ENCODE peak calls at places on chromosomes 6 and 20, in four cellular contexts. B is A549, M is tibial nerve, W is esophagus squamous epithelium. U is an unnamed sample.
A peak's percentile ranks its signal among the peaks of the same experiment; 100 is the strongest.

GRCh38 chr20:62825994-62826645 is 9.3 kb downstream of the COL9A3 start:
- DNase-seq in B (no peak), M (no peak), W (no peak), U (peak; percentile 83)

GRCh38 chr6:3355011-3355357 is 96.2 kb downstream of the PSMG4 start:
- DNase-seq in B (no peak), M (no peak), W (no peak), U (no peak)

GRCh38 chr20:54416770-54417169 is 58.6 kb upstream of the DOK5 start:
- DNase-seq in B (no peak), M (no peak), W (no peak), U (no peak)

GRCh38 chr6:47413752-47414516 is 63.7 kb upstream of the CD2AP start:
- DNase-seq in B (peak; percentile 73), M (no peak), W (no peak), U (no peak)

GRCh38 chr6:134249759-134250602 is 67.9 kb downstream of the SGK1 start:
- DNase-seq in B (peak; percentile 4), M (no peak), W (no peak), U (no peak)

GRCh38 chr6:71250050-71250689 is 38.4 kb upstream of the OGFRL1 start:
- DNase-seq in B (peak; percentile 16), M (peak; percentile 25), W (no peak), U (no peak)

GRCh38 chr6:95846652-95847051 is 169.1 kb upstream of the FUT9 start:
- DNase-seq in B (no peak), M (no peak), W (no peak), U (no peak)

GRCh38 chr20:32485126-32485769 is 99.9 kb downstream of the NOL4L start:
- DNase-seq in B (peak; percentile 85), M (peak; percentile 93), W (no peak), U (no peak)

GRCh38 chr6:37158508-37158907 is 11.4 kb upstream of the PIM1 start:
- DNase-seq in B (no peak), M (no peak), W (no peak), U (no peak)

GRCh38 chr6:56757585-56757984 is 114.9 kb upstream of the DST start:
- DNase-seq in B (peak; percentile 72), M (no peak), W (no peak), U (peak; percentile 70)

GRCh38 chr6:77368660-77369313 is 94.5 kb downstream of the HTR1B start:
- DNase-seq in B (no peak), M (no peak), W (no peak), U (peak; percentile 45)

GRCh38 chr20:53579581-53580375 is 13.9 kb downstream of the ZNF217 start:
- DNase-seq in B (peak; percentile 65), M (no peak), W (no peak), U (no peak)

GRCh38 chr6:38499046-38499445 is 140.7 kb downstream of the BTBD9 start:
- DNase-seq in B (no peak), M (no peak), W (no peak), U (no peak)

GRCh38 chr20:49951160-49951559 is 15.0 kb downstream of the RNF114 start:
- DNase-seq in B (no peak), M (no peak), W (no peak), U (no peak)

GRCh38 chr6:16803294-16804006 is 42.2 kb upstream of the ATXN1 start:
- DNase-seq in B (no peak), M (no peak), W (no peak), U (no peak)

GRCh38 chr6:105077592-105078463 is 102.0 kb downstream of the POPDC3 start:
- DNase-seq in B (peak; percentile 51), M (peak; percentile 33), W (no peak), U (no peak)

GRCh38 chr6:167290786-167291622 is at the start of gene UNC93A:
- DNase-seq in B (no peak), M (no peak), W (no peak), U (no peak)

GRCh38 chr20:57829805-57830514 is 120.1 kb upstream of the PMEPA1 start:
- DNase-seq in B (no peak), M (no peak), W (no peak), U (no peak)

GRCh38 chr20:57830515-57830895 is 120.7 kb upstream of the PMEPA1 start:
- DNase-seq in B (no peak), M (no peak), W (no peak), U (no peak)

GRCh38 chr20:57831326-57831991 is 121.6 kb upstream of the PMEPA1 start:
- DNase-seq in B (no peak), M (no peak), W (no peak), U (peak; percentile 54)

GRCh38 chr20:57834306-57834863 is 124.6 kb upstream of the PMEPA1 start:
- DNase-seq in B (no peak), M (no peak), W (no peak), U (no peak)

GRCh38 chr20:57831992-57832585 is 122.3 kb upstream of the PMEPA1 start:
- DNase-seq in B (no peak), M (no peak), W (no peak), U (no peak)
- H3K9me3 ChIP-seq in B (no peaks in the 10 kb centered on the region), M (no peaks in the 10 kb centered on the region), W (no peaks in the 10 kb centered on the region), U (no peaks in the 10 kb centered on the region)

GRCh38 chr20:5657190-5657872 is 92.9 kb upstream of the SHLD1 start:
- DNase-seq in B (peak; percentile 97), M (peak; percentile 54), W (no peak), U (no peak)

GRCh38 chr20:5660346-5660745 is 89.9 kb upstream of the SHLD1 start:
- DNase-seq in B (no peak), M (no peak), W (no peak), U (no peak)

GRCh38 chr20:5656136-5656535 is 94.1 kb upstream of the SHLD1 start:
- DNase-seq in B (no peak), M (no peak), W (no peak), U (no peak)

GRCh38 chr20:5658897-5659296 is 91.3 kb upstream of the SHLD1 start:
- DNase-seq in B (peak; percentile 90), M (peak; percentile 65), W (no peak), U (peak; percentile 77)

GRCh38 chr20:5657873-5658200 is 92.4 kb upstream of the SHLD1 start:
- DNase-seq in B (no peak), M (no peak), W (no peak), U (peak; percentile 12)
- H3K27ac ChIP-seq in B (peak overlapping the region; percentile 91), M (peak overlapping the region; percentile 67), W (peak overlapping the region; percentile 85), U (peak overlapping the region; percentile 76)

GRCh38 chr6:28104392-28105250 is 19.8 kb upstream of the ZSCAN16 start:
- DNase-seq in B (peak; percentile 84), M (peak; percentile 63), W (peak; percentile 39), U (peak; percentile 96)
- TF ChIP-seq POLR2A in B (peak; percentile 81), M (peak; percentile 40), W (no peak), U (peak; percentile 55)

GRCh38 chr6:63739094-63739687 is 103.6 kb downstream of the PHF3 start:
- DNase-seq in B (no peak), M (no peak), W (no peak), U (no peak)
- H3K9me3 ChIP-seq in B (no peaks in the 10 kb centered on the region), M (no peaks in the 10 kb centered on the region), W (no peaks in the 10 kb centered on the region), U (no peaks in the 10 kb centered on the region)

GRCh38 chr6:15439410-15440022 is 193.6 kb downstream of the JARID2 start:
- DNase-seq in B (no peak), M (no peak), W (no peak), U (no peak)
- H3K27ac ChIP-seq in B (no peak overlapping the region), M (no peak overlapping the region), W (peak overlapping the region; percentile 12), U (no peak overlapping the region)

GRCh38 chr6:26031151-26031594 is 56.1 kb upstream of the HFE start:
- DNase-seq in B (peak; percentile 43), M (no peak), W (no peak), U (no peak)

GRCh38 chr6:26028753-26029569 is 58.3 kb upstream of the HFE start:
- DNase-seq in B (peak; percentile 46), M (no peak), W (no peak), U (no peak)

GRCh38 chr6:26030716-26031115 is 56.5 kb upstream of the HFE start:
- DNase-seq in B (no peak), M (no peak), W (no peak), U (no peak)

GRCh38 chr6:26029570-26029856 is 57.7 kb upstream of the HFE start:
- DNase-seq in B (no peak), M (no peak), W (no peak), U (no peak)

GRCh38 chr6:26029857-26030653 is 57.2 kb upstream of the HFE start:
- DNase-seq in B (no peak), M (no peak), W (no peak), U (no peak)
- TF ChIP-seq POLR2A in B (no peak), M (no peak), W (no peak), U (no peak)

DNA sequence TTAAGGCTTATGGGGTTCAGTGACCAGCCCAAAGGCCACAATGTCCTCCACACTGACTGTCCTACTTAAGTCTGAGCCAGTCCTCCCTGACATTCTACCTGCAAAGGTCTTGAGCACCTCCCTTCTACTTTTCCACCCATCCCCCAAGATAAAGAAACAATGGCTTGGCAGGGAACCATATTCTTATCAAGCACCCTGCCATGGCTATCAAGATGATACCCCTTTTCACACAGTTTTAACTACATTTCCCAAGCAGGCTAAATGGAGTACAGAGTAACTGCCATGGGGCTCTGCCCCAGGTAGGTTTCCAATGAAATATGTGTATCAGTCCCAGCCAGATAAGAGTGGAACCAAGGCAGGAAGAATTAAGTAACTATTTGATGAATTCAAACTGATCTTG is 85.9 kb upstream of the MOCS1 start:
- DNase-seq in B (no peak), M (no peak), W (no peak), U (no peak)
- H3K9me3 ChIP-seq in B (no peaks in the 10 kb centered on the region), M (no peaks in the 10 kb centered on the region), W (peaks cover 12% of the 10 kb centered on the region), U (peaks cover 5% of the 10 kb centered on the region)

DNA sequence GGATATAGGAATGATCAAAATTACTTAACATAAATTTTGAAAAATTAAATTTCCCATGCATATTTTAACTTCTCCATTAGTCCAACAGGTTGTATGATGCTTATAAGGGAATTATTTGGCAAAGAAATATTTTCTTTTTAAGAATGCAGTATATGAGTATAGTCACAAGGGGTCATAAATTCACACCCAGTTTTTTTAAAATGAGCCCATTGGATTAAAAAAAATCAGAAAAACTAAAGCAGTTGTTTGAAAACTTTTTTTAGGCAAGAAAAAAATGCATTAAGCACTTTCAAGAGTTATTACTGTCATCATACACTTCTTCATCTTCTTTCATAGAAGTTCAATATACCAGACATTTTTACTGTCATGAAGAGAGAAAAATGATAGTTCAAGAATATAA is 404.2 kb upstream of the FLRT3 start:
- DNase-seq in B (no peak), M (no peak), W (no peak), U (no peak)
- H3K27ac ChIP-seq in B (no peak overlapping the region), M (no peak overlapping the region), W (no peak overlapping the region), U (no peak overlapping the region)